ENCODE peak calls at places on chromosomes 1 and 21, in five cellular contexts. One of them, this sample, is unnamed.

GRCh38 chr1:243814718-243815117 is 35.3 kb downstream of the AKT3 start:
- DNase-seq in H9: no peak
- DNase-seq in neuronal stem cell: no peak
- DNase-seq in mesenchymal stem cell: no peak
- DNase-seq in mesendoderm: no peak
- DNase-seq in this sample: no peak

GRCh38 chr1:178495158-178495557 is 1.6 kb downstream of the CLEC20A start:
- DNase-seq in H9: no peak
- DNase-seq in neuronal stem cell: no peak
- DNase-seq in mesenchymal stem cell: no peak
- DNase-seq in mesendoderm: no peak
- DNase-seq in this sample: no peak

GRCh38 chr1:226492738-226493137 is 55.8 kb upstream of the STUM start:
- DNase-seq in H9: no peak
- DNase-seq in neuronal stem cell: no peak
- DNase-seq in mesenchymal stem cell: no peak
- DNase-seq in mesendoderm: no peak
- DNase-seq in this sample: no peak

GRCh38 chr1:33188572-33189275 is 6.9 kb upstream of the TRIM62 start:
- DNase-seq in H9: no peak
- DNase-seq in neuronal stem cell: no peak
- DNase-seq in mesenchymal stem cell: peak
- DNase-seq in mesendoderm: no peak
- DNase-seq in this sample: peak

GRCh38 chr1:154999651-155000474 is 2.7 kb upstream of the ZBTB7B start:
- DNase-seq in H9: peak
- DNase-seq in neuronal stem cell: no peak
- DNase-seq in mesenchymal stem cell: peak
- DNase-seq in mesendoderm: peak
- DNase-seq in this sample: no peak

GRCh38 chr1:66518654-66519053 is 15.3 kb upstream of the SGIP1 start:
- DNase-seq in H9: no peak
- DNase-seq in neuronal stem cell: no peak
- DNase-seq in mesenchymal stem cell: no peak
- DNase-seq in mesendoderm: no peak
- DNase-seq in this sample: no peak

GRCh38 chr1:21346304-21347071 is 56.2 kb upstream of the ECE1 start:
- DNase-seq in H9: no peak
- DNase-seq in neuronal stem cell: no peak
- DNase-seq in mesenchymal stem cell: no peak
- DNase-seq in mesendoderm: no peak
- DNase-seq in this sample: no peak

GRCh38 chr1:110111081-110111480 is 1.2 kb upstream of the UBL4B start:
- DNase-seq in H9: no peak
- DNase-seq in neuronal stem cell: no peak
- DNase-seq in mesenchymal stem cell: no peak
- DNase-seq in mesendoderm: peak
- DNase-seq in this sample: no peak

GRCh38 chr1:156684227-156684782 is 7.1 kb upstream of the NES start:
- DNase-seq in H9: no peak
- DNase-seq in neuronal stem cell: no peak
- DNase-seq in mesenchymal stem cell: no peak
- DNase-seq in mesendoderm: no peak
- DNase-seq in this sample: peak

GRCh38 chr1:118504231-118504644 is 319.2 kb upstream of the SPAG17 start:
- DNase-seq in H9: no peak
- DNase-seq in neuronal stem cell: no peak
- DNase-seq in mesenchymal stem cell: no peak
- DNase-seq in mesendoderm: peak
- DNase-seq in this sample: no peak
- H2BK120ac ChIP-seq in H9: no peak
- H2BK120ac ChIP-seq in neuronal stem cell: no peak
- H2BK120ac ChIP-seq in mesenchymal stem cell: no peak
- H2BK120ac ChIP-seq in mesendoderm: no peak
- H2BK120ac ChIP-seq in this sample: no peak

DNA sequence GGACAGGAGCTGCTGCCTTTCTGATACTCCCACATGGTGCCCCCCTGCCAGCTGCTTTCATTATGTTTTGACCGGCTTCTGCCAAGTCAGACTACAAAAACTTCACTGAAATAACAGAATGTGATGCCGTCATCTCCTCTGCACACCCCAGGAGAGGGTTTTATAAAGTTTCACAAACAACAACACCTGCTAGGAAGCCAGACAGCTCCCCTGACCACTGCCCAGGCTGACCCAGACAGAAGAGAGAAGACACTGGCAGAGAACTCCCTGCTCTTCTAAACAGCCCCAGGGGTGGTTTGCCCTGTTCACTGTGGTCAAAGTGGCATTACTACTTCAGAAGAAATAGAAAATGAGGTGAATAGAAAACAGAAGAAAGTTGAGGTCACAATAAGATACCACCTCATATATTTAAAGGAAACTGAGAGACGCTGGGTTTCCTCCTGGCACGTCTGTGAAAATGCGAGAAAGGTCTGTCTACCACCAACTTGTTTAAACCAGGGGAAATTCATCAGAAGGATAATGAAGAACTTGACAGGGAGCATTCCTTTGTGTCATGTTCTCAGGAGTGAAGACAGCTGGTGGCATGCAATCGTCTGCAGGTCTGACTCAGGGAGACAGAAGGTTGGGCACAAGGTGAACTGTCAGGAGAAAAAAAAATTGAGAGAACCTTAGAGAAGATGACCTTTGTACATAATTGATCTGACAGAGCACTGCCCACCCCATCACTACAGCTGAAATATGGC is 119.0 kb upstream of the NFIA start:
- DNase-seq in H9: no peak
- DNase-seq in neuronal stem cell: no peak
- DNase-seq in mesenchymal stem cell: no peak
- DNase-seq in mesendoderm: no peak
- DNase-seq in this sample: no peak
- H2BK120ac ChIP-seq in H9: no peak
- H2BK120ac ChIP-seq in neuronal stem cell: no peak
- H2BK120ac ChIP-seq in mesenchymal stem cell: no peak
- H2BK120ac ChIP-seq in mesendoderm: no peak
- H2BK120ac ChIP-seq in this sample: no peak

GRCh38 chr1:31415658-31416057 is 2.6 kb downstream of the SERINC2 start:
- DNase-seq in H9: no peak
- DNase-seq in neuronal stem cell: no peak
- DNase-seq in mesenchymal stem cell: no peak
- DNase-seq in mesendoderm: no peak
- DNase-seq in this sample: no peak
- H2BK120ac ChIP-seq in H9: no peak
- H2BK120ac ChIP-seq in neuronal stem cell: no peak
- H2BK120ac ChIP-seq in mesenchymal stem cell: no peak
- H2BK120ac ChIP-seq in mesendoderm: no peak
- H2BK120ac ChIP-seq in this sample: no peak

GRCh38 chr1:175322109-175322508 is 129.5 kb upstream of the KIAA0040 start:
- DNase-seq in H9: no peak
- DNase-seq in neuronal stem cell: no peak
- DNase-seq in mesenchymal stem cell: no peak
- DNase-seq in mesendoderm: peak
- DNase-seq in this sample: no peak
- H2BK120ac ChIP-seq in H9: no peak
- H2BK120ac ChIP-seq in neuronal stem cell: no peak
- H2BK120ac ChIP-seq in mesenchymal stem cell: no peak
- H2BK120ac ChIP-seq in mesendoderm: no peak
- H2BK120ac ChIP-seq in this sample: no peak

DNA sequence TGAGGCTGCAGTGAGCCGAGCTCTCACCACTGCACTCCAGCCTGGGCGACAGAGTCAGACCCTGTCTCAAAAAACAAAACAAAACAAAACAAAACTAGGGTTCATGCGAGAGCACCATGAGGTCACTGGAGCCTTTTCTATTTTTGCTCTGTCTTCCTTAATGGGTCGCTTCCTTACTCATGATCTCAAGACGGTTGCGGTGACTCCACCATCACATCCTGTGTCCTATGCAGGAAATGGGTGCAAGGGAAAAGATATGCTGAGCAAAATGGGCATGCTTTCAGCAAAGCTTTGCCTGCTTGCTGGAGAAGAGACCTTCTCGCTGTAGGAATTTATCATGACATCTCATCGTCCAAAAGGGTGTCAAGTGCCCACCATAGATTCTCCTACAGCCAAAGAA is 36.4 kb downstream of the WNT9A start:
- DNase-seq in H9: no peak
- DNase-seq in neuronal stem cell: no peak
- DNase-seq in mesenchymal stem cell: no peak
- DNase-seq in mesendoderm: no peak
- DNase-seq in this sample: no peak
- H2BK120ac ChIP-seq in H9: no peak
- H2BK120ac ChIP-seq in neuronal stem cell: no peak
- H2BK120ac ChIP-seq in mesenchymal stem cell: no peak
- H2BK120ac ChIP-seq in mesendoderm: no peak
- H2BK120ac ChIP-seq in this sample: no peak

GRCh38 chr1:59549067-59549837 is 252.4 kb downstream of the FGGY start:
- DNase-seq in H9: no peak
- DNase-seq in neuronal stem cell: no peak
- DNase-seq in mesenchymal stem cell: no peak
- DNase-seq in mesendoderm: no peak
- DNase-seq in this sample: no peak

GRCh38 chr1:59549903-59550302 is 253.0 kb downstream of the FGGY start:
- DNase-seq in H9: no peak
- DNase-seq in neuronal stem cell: no peak
- DNase-seq in mesenchymal stem cell: peak
- DNase-seq in mesendoderm: no peak
- DNase-seq in this sample: peak

GRCh38 chr1:59554011-59554673 is 257.2 kb downstream of the FGGY start:
- DNase-seq in H9: no peak
- DNase-seq in neuronal stem cell: no peak
- DNase-seq in mesenchymal stem cell: peak
- DNase-seq in mesendoderm: no peak
- DNase-seq in this sample: no peak

GRCh38 chr1:59553381-59553780 is 256.5 kb downstream of the FGGY start:
- DNase-seq in H9: no peak
- DNase-seq in neuronal stem cell: no peak
- DNase-seq in mesenchymal stem cell: no peak
- DNase-seq in mesendoderm: peak
- DNase-seq in this sample: peak

DNA sequence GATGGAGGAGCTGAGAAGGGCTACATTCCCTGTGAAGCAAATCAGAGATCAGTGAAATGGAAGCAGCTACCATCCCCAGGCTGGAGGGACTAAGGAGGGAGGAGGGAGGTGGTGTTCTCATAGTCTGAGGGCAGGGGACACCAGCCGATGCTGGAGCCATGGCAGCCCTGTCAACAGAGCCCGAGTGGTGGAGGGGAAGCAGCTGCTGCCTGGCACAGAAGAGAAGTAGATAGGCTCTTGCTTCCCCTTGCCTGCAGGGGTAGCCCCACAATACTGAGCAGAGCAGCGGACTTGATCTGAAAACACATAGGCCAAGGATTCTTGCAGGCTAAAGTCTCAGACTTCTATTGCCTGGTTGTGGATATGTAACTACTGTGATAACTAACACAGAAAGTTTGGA is 255.1 kb downstream of the FGGY start:
- DNase-seq in H9: peak
- DNase-seq in neuronal stem cell: no peak
- DNase-seq in mesenchymal stem cell: no peak
- DNase-seq in mesendoderm: peak
- DNase-seq in this sample: no peak
- H2BK120ac ChIP-seq in H9: no peak
- H2BK120ac ChIP-seq in neuronal stem cell: no peak
- H2BK120ac ChIP-seq in mesenchymal stem cell: no peak
- H2BK120ac ChIP-seq in mesendoderm: no peak
- H2BK120ac ChIP-seq in this sample: no peak

DNA sequence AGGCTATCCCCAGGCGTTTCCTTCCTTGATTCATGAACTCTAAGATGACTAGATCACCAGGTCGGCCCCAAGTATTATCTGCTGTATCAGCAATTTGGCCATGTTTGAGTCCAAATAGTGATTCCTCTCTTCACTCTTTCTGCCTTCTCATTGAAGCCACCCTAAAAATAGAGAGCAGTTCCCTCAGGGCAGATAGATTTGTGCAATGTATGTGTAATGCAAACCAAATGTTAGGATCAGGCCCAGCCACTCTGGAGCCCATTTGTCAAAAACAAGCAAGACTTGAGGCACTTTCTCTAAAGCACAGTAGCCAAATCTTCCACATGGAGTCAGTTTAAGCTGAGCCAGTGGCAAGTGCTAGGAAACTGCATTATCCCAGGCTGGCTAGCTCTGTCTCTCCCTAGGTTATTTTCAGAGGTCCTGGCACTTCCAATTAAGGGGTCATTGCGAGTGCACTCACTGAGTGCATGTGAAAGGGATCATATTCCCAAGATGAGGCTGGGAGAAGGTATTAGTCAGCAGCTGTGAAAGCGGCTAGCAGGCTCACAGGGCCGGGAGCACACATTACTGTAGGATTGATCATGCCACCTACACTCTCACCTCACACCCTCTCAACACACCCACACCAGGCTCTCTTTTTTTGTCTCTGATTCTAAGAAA is 97.9 kb upstream of the RAB3GAP2 start:
- DNase-seq in H9: no peak
- DNase-seq in neuronal stem cell: no peak
- DNase-seq in mesenchymal stem cell: peak
- DNase-seq in mesendoderm: peak
- DNase-seq in this sample: peak
- H2BK120ac ChIP-seq in H9: no peak
- H2BK120ac ChIP-seq in neuronal stem cell: no peak
- H2BK120ac ChIP-seq in mesenchymal stem cell: no peak
- H2BK120ac ChIP-seq in mesendoderm: no peak
- H2BK120ac ChIP-seq in this sample: no peak

GRCh38 chr1:36784147-36784862 is 250.0 kb downstream of the GRIK3 start:
- DNase-seq in H9: no peak
- DNase-seq in neuronal stem cell: no peak
- DNase-seq in mesenchymal stem cell: no peak
- DNase-seq in mesendoderm: no peak
- DNase-seq in this sample: no peak
- H2BK120ac ChIP-seq in H9: no peak
- H2BK120ac ChIP-seq in neuronal stem cell: no peak
- H2BK120ac ChIP-seq in mesenchymal stem cell: no peak
- H2BK120ac ChIP-seq in mesendoderm: no peak
- H2BK120ac ChIP-seq in this sample: no peak

DNA sequence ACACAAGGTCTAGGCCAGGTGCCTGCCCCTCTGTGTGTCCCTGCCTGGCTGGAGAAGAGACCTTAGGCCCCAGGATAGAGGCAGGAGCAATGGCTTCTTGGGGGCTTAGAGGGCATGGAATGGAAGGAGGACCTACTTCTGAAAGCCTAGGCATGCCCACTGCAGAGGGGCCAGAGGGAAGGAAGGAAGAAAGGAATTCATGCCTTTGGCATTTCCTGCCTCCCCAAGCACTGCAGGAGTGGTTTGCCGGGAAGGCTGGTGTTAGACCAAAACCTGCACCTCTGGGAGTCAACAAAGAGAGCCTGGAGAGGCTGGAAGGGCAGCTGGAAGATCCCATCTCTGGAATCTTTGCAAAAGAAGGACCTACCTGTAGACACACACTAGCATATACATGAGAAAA is 50.7 kb upstream of the KCNE2 start:
- DNase-seq in H9: no peak
- DNase-seq in neuronal stem cell: no peak
- DNase-seq in mesenchymal stem cell: no peak
- DNase-seq in mesendoderm: peak
- DNase-seq in this sample: peak
- H2BK120ac ChIP-seq in H9: no peak
- H2BK120ac ChIP-seq in neuronal stem cell: no peak
- H2BK120ac ChIP-seq in mesenchymal stem cell: no peak
- H2BK120ac ChIP-seq in mesendoderm: no peak
- H2BK120ac ChIP-seq in this sample: peak